ENCODE peak calls at places on chromosomes 6 and 20, in nine cellular contexts. One of them, this sample, is unnamed. For H3K4me1, the result is how much of the 10 kb centered on the place peaks cover.

GRCh38 chr6:75600694-75601265 is 900 bp upstream of the SENP6 start:
- DNase-seq in cardiac muscle cell: no peak
- DNase-seq in pancreas: no peak
- DNase-seq in heart right ventricle: no peak
- DNase-seq in CD4-positive, alpha-beta memory T cell: no peak
- DNase-seq in PC-3: no peak
- DNase-seq in neuronal stem cell: no peak
- DNase-seq in HCT116: no peak
- DNase-seq in Panc1: no peak
- DNase-seq in this sample: no peak

GRCh38 chr6:33192671-33193602 is 670 bp upstream of the COL11A2 start:
- DNase-seq in CD4-positive, alpha-beta memory T cell: peak
- DNase-seq in pancreas: peak
- DNase-seq in neuronal stem cell: no peak
- DNase-seq in cardiac muscle cell: peak
- DNase-seq in Panc1: no peak
- DNase-seq in PC-3: no peak
- DNase-seq in HCT116: no peak
- DNase-seq in heart right ventricle: peak
- DNase-seq in this sample: no peak

GRCh38 chr6:85126448-85127178 is 323.3 kb upstream of the NT5E start:
- DNase-seq in cardiac muscle cell: peak
- DNase-seq in Panc1: no peak
- DNase-seq in neuronal stem cell: peak
- DNase-seq in HCT116: peak
- DNase-seq in PC-3: peak
- DNase-seq in heart right ventricle: peak
- DNase-seq in pancreas: no peak
- DNase-seq in CD4-positive, alpha-beta memory T cell: no peak
- DNase-seq in this sample: no peak

GRCh38 chr20:13814672-13815071 is 29.8 kb downstream of the NDUFAF5 start:
- DNase-seq in neuronal stem cell: no peak
- DNase-seq in PC-3: no peak
- DNase-seq in HCT116: no peak
- DNase-seq in heart right ventricle: no peak
- DNase-seq in CD4-positive, alpha-beta memory T cell: no peak
- DNase-seq in cardiac muscle cell: no peak
- DNase-seq in pancreas: no peak
- DNase-seq in Panc1: no peak
- DNase-seq in this sample: no peak

GRCh38 chr6:164346631-164347030 is 932.1 kb downstream of the QKI start:
- DNase-seq in HCT116: no peak
- DNase-seq in CD4-positive, alpha-beta memory T cell: no peak
- DNase-seq in neuronal stem cell: no peak
- DNase-seq in pancreas: no peak
- DNase-seq in cardiac muscle cell: no peak
- DNase-seq in PC-3: no peak
- DNase-seq in Panc1: no peak
- DNase-seq in heart right ventricle: no peak
- DNase-seq in this sample: no peak

GRCh38 chr20:17379651-17380050 is 151.5 kb downstream of the BFSP1 start:
- DNase-seq in Panc1: no peak
- DNase-seq in cardiac muscle cell: no peak
- DNase-seq in pancreas: no peak
- DNase-seq in CD4-positive, alpha-beta memory T cell: no peak
- DNase-seq in neuronal stem cell: no peak
- DNase-seq in heart right ventricle: no peak
- DNase-seq in PC-3: no peak
- DNase-seq in HCT116: no peak
- DNase-seq in this sample: no peak

GRCh38 chr6:73923899-73924485 is 228.0 kb downstream of the CD109 start:
- DNase-seq in heart right ventricle: no peak
- DNase-seq in neuronal stem cell: no peak
- DNase-seq in cardiac muscle cell: peak
- DNase-seq in HCT116: no peak
- DNase-seq in PC-3: no peak
- DNase-seq in pancreas: no peak
- DNase-seq in Panc1: no peak
- DNase-seq in CD4-positive, alpha-beta memory T cell: no peak
- DNase-seq in this sample: no peak

GRCh38 chr6:4496284-4496683 is 279.9 kb upstream of the CDYL start:
- DNase-seq in neuronal stem cell: no peak
- DNase-seq in pancreas: no peak
- DNase-seq in HCT116: no peak
- DNase-seq in cardiac muscle cell: no peak
- DNase-seq in Panc1: no peak
- DNase-seq in CD4-positive, alpha-beta memory T cell: no peak
- DNase-seq in PC-3: no peak
- DNase-seq in heart right ventricle: no peak
- DNase-seq in this sample: no peak

GRCh38 chr6:41771058-41771983 is 8.4 kb downstream of the FRS3 start:
- DNase-seq in HCT116: no peak
- DNase-seq in PC-3: no peak
- DNase-seq in Panc1: no peak
- DNase-seq in neuronal stem cell: no peak
- DNase-seq in CD4-positive, alpha-beta memory T cell: no peak
- DNase-seq in heart right ventricle: no peak
- DNase-seq in pancreas: no peak
- DNase-seq in cardiac muscle cell: no peak
- DNase-seq in this sample: no peak

GRCh38 chr6:106089981-106090380 is 3.8 kb downstream of the PRDM1 start:
- DNase-seq in HCT116: no peak
- DNase-seq in Panc1: no peak
- DNase-seq in pancreas: no peak
- DNase-seq in CD4-positive, alpha-beta memory T cell: no peak
- DNase-seq in neuronal stem cell: no peak
- DNase-seq in cardiac muscle cell: peak
- DNase-seq in PC-3: peak
- DNase-seq in heart right ventricle: no peak
- DNase-seq in this sample: no peak

GRCh38 chr6:579339-579738 is 77.6 kb downstream of the HUS1B start:
- DNase-seq in neuronal stem cell: no peak
- DNase-seq in pancreas: no peak
- DNase-seq in PC-3: peak
- DNase-seq in heart right ventricle: no peak
- DNase-seq in HCT116: no peak
- DNase-seq in CD4-positive, alpha-beta memory T cell: no peak
- DNase-seq in Panc1: no peak
- DNase-seq in cardiac muscle cell: peak
- DNase-seq in this sample: no peak

GRCh38 chr6:129280719-129281118 is 397.8 kb downstream of the LAMA2 start:
- DNase-seq in PC-3: no peak
- DNase-seq in HCT116: no peak
- DNase-seq in CD4-positive, alpha-beta memory T cell: peak
- DNase-seq in neuronal stem cell: no peak
- DNase-seq in Panc1: no peak
- DNase-seq in pancreas: no peak
- DNase-seq in heart right ventricle: no peak
- DNase-seq in cardiac muscle cell: no peak
- DNase-seq in this sample: peak

GRCh38 chr20:63924241-63924640 is 29.3 kb downstream of the DNAJC5 start:
- DNase-seq in PC-3: no peak
- DNase-seq in neuronal stem cell: no peak
- DNase-seq in cardiac muscle cell: no peak
- DNase-seq in HCT116: no peak
- DNase-seq in heart right ventricle: no peak
- DNase-seq in CD4-positive, alpha-beta memory T cell: no peak
- DNase-seq in Panc1: no peak
- DNase-seq in pancreas: no peak
- DNase-seq in this sample: no peak

GRCh38 chr20:63929071-63929470 is 27.1 kb downstream of the UCKL1 start:
- DNase-seq in Panc1: no peak
- DNase-seq in cardiac muscle cell: no peak
- DNase-seq in PC-3: no peak
- DNase-seq in pancreas: no peak
- DNase-seq in heart right ventricle: no peak
- DNase-seq in neuronal stem cell: no peak
- DNase-seq in CD4-positive, alpha-beta memory T cell: no peak
- DNase-seq in HCT116: no peak
- DNase-seq in this sample: no peak

GRCh38 chr20:63930971-63931553 is 25.2 kb downstream of the UCKL1 start:
- DNase-seq in neuronal stem cell: no peak
- DNase-seq in heart right ventricle: peak
- DNase-seq in Panc1: no peak
- DNase-seq in pancreas: peak
- DNase-seq in PC-3: no peak
- DNase-seq in CD4-positive, alpha-beta memory T cell: no peak
- DNase-seq in HCT116: no peak
- DNase-seq in cardiac muscle cell: no peak
- DNase-seq in this sample: no peak

GRCh38 chr20:63923626-63924025 is 28.7 kb downstream of the DNAJC5 start:
- DNase-seq in PC-3: no peak
- DNase-seq in pancreas: no peak
- DNase-seq in Panc1: no peak
- DNase-seq in cardiac muscle cell: peak
- DNase-seq in heart right ventricle: no peak
- DNase-seq in neuronal stem cell: no peak
- DNase-seq in HCT116: no peak
- DNase-seq in CD4-positive, alpha-beta memory T cell: no peak
- DNase-seq in this sample: no peak

GRCh38 chr20:63926298-63926697 is 29.9 kb downstream of the UCKL1 start:
- DNase-seq in pancreas: no peak
- DNase-seq in neuronal stem cell: no peak
- DNase-seq in HCT116: no peak
- DNase-seq in CD4-positive, alpha-beta memory T cell: no peak
- DNase-seq in PC-3: no peak
- DNase-seq in heart right ventricle: no peak
- DNase-seq in cardiac muscle cell: no peak
- DNase-seq in Panc1: no peak
- DNase-seq in this sample: no peak
- H3K27ac ChIP-seq in pancreas: no peak
- H3K27ac ChIP-seq in neuronal stem cell: no peak
- H3K27ac ChIP-seq in HCT116: no peak
- H3K27ac ChIP-seq in CD4-positive, alpha-beta memory T cell: no peak
- H3K27ac ChIP-seq in PC-3: no peak
- H3K27ac ChIP-seq in heart right ventricle: no peak
- H3K27ac ChIP-seq in cardiac muscle cell: no peak
- H3K27ac ChIP-seq in Panc1: no peak
- H3K27ac ChIP-seq in this sample: no peak

GRCh38 chr6:44123544-44123943 is 3.7 kb downstream of the MRPL14 start:
- DNase-seq in neuronal stem cell: no peak
- DNase-seq in PC-3: no peak
- DNase-seq in pancreas: no peak
- DNase-seq in heart right ventricle: no peak
- DNase-seq in CD4-positive, alpha-beta memory T cell: peak
- DNase-seq in HCT116: no peak
- DNase-seq in cardiac muscle cell: no peak
- DNase-seq in Panc1: no peak
- DNase-seq in this sample: no peak

GRCh38 chr6:44126320-44127149 is 717 bp downstream of the MRPL14 start:
- DNase-seq in CD4-positive, alpha-beta memory T cell: peak
- DNase-seq in PC-3: peak
- DNase-seq in neuronal stem cell: peak
- DNase-seq in cardiac muscle cell: peak
- DNase-seq in heart right ventricle: peak
- DNase-seq in Panc1: no peak
- DNase-seq in pancreas: no peak
- DNase-seq in HCT116: no peak
- DNase-seq in this sample: peak

GRCh38 chr6:44119704-44120262 is 7.5 kb downstream of the MRPL14 start:
- DNase-seq in pancreas: no peak
- DNase-seq in heart right ventricle: no peak
- DNase-seq in Panc1: no peak
- DNase-seq in cardiac muscle cell: peak
- DNase-seq in neuronal stem cell: no peak
- DNase-seq in HCT116: no peak
- DNase-seq in CD4-positive, alpha-beta memory T cell: no peak
- DNase-seq in PC-3: peak
- DNase-seq in this sample: no peak

GRCh38 chr6:44120692-44121443 is 6.4 kb downstream of the MRPL14 start:
- DNase-seq in pancreas: no peak
- DNase-seq in CD4-positive, alpha-beta memory T cell: no peak
- DNase-seq in heart right ventricle: no peak
- DNase-seq in PC-3: no peak
- DNase-seq in cardiac muscle cell: no peak
- DNase-seq in neuronal stem cell: no peak
- DNase-seq in Panc1: no peak
- DNase-seq in HCT116: no peak
- DNase-seq in this sample: no peak

DNA sequence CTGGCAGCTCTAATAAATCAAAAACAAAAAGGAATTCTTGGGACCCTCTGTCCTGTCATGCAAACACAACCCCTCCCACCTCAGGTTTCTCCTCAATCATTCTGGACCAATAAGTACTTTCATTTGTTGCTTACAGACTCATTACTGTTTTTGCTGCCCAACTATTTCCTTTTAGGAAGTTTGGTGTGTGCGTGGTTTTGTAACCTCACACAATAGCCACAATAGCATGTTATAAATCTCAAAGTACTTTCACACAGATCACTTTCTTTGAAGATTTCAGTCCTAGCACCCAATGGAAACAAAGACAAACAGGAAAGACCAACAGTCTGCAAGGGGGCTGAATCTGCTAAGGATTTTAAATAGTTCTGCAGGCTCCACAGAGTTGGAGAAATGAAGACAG is 4.4 kb downstream of the MRPL14 start:
- DNase-seq in PC-3: no peak
- DNase-seq in pancreas: no peak
- DNase-seq in CD4-positive, alpha-beta memory T cell: peak
- DNase-seq in Panc1: no peak
- DNase-seq in cardiac muscle cell: peak
- DNase-seq in HCT116: no peak
- DNase-seq in heart right ventricle: no peak
- DNase-seq in neuronal stem cell: no peak
- DNase-seq in this sample: no peak
- H3K4me1 ChIP-seq in PC-3: half or more
- H3K4me1 ChIP-seq in pancreas: under half
- H3K4me1 ChIP-seq in CD4-positive, alpha-beta memory T cell: half or more
- H3K4me1 ChIP-seq in Panc1: under half
- H3K4me1 ChIP-seq in cardiac muscle cell: under half
- H3K4me1 ChIP-seq in HCT116: under half
- H3K4me1 ChIP-seq in heart right ventricle: half or more
- H3K4me1 ChIP-seq in neuronal stem cell: under half
- H3K4me1 ChIP-seq in this sample: half or more

DNA sequence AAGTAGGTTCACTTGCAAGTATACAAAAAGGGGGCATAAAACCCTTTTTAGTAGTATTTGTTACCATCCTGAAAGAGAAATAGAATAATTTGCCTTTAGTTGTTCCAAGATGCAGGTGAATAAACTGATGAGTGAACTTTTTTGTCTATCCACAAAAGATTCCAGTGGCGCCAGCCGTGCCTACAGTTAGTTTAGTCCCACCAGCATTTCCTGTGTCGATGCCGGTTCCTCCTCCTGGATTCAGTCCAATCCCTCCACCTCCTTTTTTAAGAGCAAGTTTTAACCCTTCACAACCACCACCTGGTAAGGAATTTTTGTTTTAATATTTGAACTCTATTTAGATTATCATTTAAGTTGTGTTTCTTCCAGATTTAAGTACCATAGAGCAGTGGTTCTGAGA is 90.9 kb downstream of the SCAF8 start:
- DNase-seq in CD4-positive, alpha-beta memory T cell: no peak
- DNase-seq in heart right ventricle: no peak
- DNase-seq in PC-3: no peak
- DNase-seq in cardiac muscle cell: peak
- DNase-seq in HCT116: no peak
- DNase-seq in Panc1: no peak
- DNase-seq in neuronal stem cell: no peak
- DNase-seq in pancreas: no peak
- DNase-seq in this sample: no peak
- H3K27ac ChIP-seq in CD4-positive, alpha-beta memory T cell: no peak
- H3K27ac ChIP-seq in heart right ventricle: no peak
- H3K27ac ChIP-seq in PC-3: no peak
- H3K27ac ChIP-seq in cardiac muscle cell: peak
- H3K27ac ChIP-seq in HCT116: no peak
- H3K27ac ChIP-seq in Panc1: no peak
- H3K27ac ChIP-seq in neuronal stem cell: no peak
- H3K27ac ChIP-seq in pancreas: no peak
- H3K27ac ChIP-seq in this sample: no peak

GRCh38 chr6:116278853-116279231 is 888 bp downstream of the TSPYL1 start:
- DNase-seq in CD4-positive, alpha-beta memory T cell: no peak
- DNase-seq in PC-3: no peak
- DNase-seq in neuronal stem cell: no peak
- DNase-seq in HCT116: no peak
- DNase-seq in heart right ventricle: peak
- DNase-seq in Panc1: no peak
- DNase-seq in cardiac muscle cell: peak
- DNase-seq in pancreas: peak
- DNase-seq in this sample: no peak
- H3K4me1 ChIP-seq in CD4-positive, alpha-beta memory T cell: half or more
- H3K4me1 ChIP-seq in PC-3: under half
- H3K4me1 ChIP-seq in neuronal stem cell: under half
- H3K4me1 ChIP-seq in HCT116: under half
- H3K4me1 ChIP-seq in heart right ventricle: half or more
- H3K4me1 ChIP-seq in Panc1: under half
- H3K4me1 ChIP-seq in cardiac muscle cell: under half
- H3K4me1 ChIP-seq in pancreas: under half
- H3K4me1 ChIP-seq in this sample: under half